ENCODE peak calls at places on chromosomes 3 and 15, in five cellular contexts. I is T-helper 9 cell; O is hepatocyte; S is left ventricle myocardium superior; A is stimulated activated CD8-positive, alpha-beta memory T cell treated with anti-CD3 and anti-CD28 coated beads, Interleukin-2, amount 100 ng/mL, for 48 hours. R is an unnamed sample.

GRCh38 chr15:75200765-75201608 is 695 bp upstream of the C15orf39 start:
- DNase-seq in I (peak), O (peak), S (peak), A (peak), R (peak)

GRCh38 chr3:46496745-46497555 is 826 bp upstream of the RTP3 start:
- DNase-seq in I (peak), O (no peak), S (no peak), A (peak), R (no peak)

GRCh38 chr3:8443829-8444791 is 57.5 kb upstream of the LMCD1 start:
- DNase-seq in I (no peak), O (peak), S (peak), A (no peak), R (peak)

GRCh38 chr3:113575191-113575590 is 42.8 kb downstream of the SIDT1 start:
- DNase-seq in I (no peak), O (no peak), S (no peak), A (no peak), R (peak)

GRCh38 chr3:197949767-197950660 is at the start of gene RPL35A:
- DNase-seq in I (peak), O (peak), S (peak), A (peak), R (peak)

GRCh38 chr15:45703670-45704328 is 69.0 kb downstream of the SQOR start:
- DNase-seq in I (no peak), O (peak), S (no peak), A (no peak), R (no peak)

GRCh38 chr3:176995946-176996345 is 201.3 kb downstream of the TBL1XR1 start:
- DNase-seq in I (no peak), O (no peak), S (no peak), A (no peak), R (no peak)

GRCh38 chr3:156304406-156304805 is 184.0 kb downstream of the KCNAB1 start:
- DNase-seq in I (no peak), O (no peak), S (no peak), A (no peak), R (no peak)

GRCh38 chr3:177463863-177464262 is 266.6 kb upstream of the TBL1XR1 start:
- DNase-seq in I (no peak), O (no peak), S (no peak), A (no peak), R (no peak)

GRCh38 chr15:81292516-81293001 is 31.4 kb downstream of the STARD5 start:
- DNase-seq in I (peak), O (no peak), S (no peak), A (no peak), R (no peak)

GRCh38 chr15:26888761-26889160 is 21.9 kb downstream of the GABRA5 start:
- DNase-seq in I (no peak), O (no peak), S (no peak), A (no peak), R (no peak)

GRCh38 chr15:68363353-68363752 is 68.6 kb downstream of the ITGA11 start:
- DNase-seq in I (no peak), O (no peak), S (no peak), A (no peak), R (no peak)

GRCh38 chr15:98776607-98777281 is 128.4 kb downstream of the IGF1R start:
- DNase-seq in I (no peak), O (peak), S (peak), A (peak), R (peak)

GRCh38 chr15:28191832-28192231 is 92.7 kb upstream of the OCA2 start:
- DNase-seq in I (no peak), O (peak), S (peak), A (no peak), R (no peak)

GRCh38 chr15:51170882-51171577 is 76.3 kb upstream of the TNFAIP8L3 start:
- DNase-seq in I (no peak), O (no peak), S (no peak), A (no peak), R (no peak)

GRCh38 chr3:87437765-87438164 is 161.4 kb upstream of the POU1F1 start:
- DNase-seq in I (no peak), O (no peak), S (no peak), A (no peak), R (no peak)

GRCh38 chr3:186929676-186930075 is 650 bp upstream of the ST6GAL1 start:
- DNase-seq in I (no peak), O (no peak), S (no peak), A (no peak), R (no peak)

GRCh38 chr3:134840459-134840858 is 45.4 kb downstream of the EPHB1 start:
- DNase-seq in I (no peak), O (no peak), S (no peak), A (no peak), R (peak)

GRCh38 chr3:129553171-129553570 is 10.2 kb downstream of the H1-8 start:
- DNase-seq in I (no peak), O (no peak), S (no peak), A (no peak), R (no peak)

GRCh38 chr15:81758789-81759188 is 287.0 kb downstream of the MEX3B start:
- DNase-seq in I (no peak), O (no peak), S (no peak), A (no peak), R (peak)

GRCh38 chr3:95705786-95706418 is 1108.5 kb upstream of the EPHA6 start:
- DNase-seq in I (no peak), O (no peak), S (no peak), A (no peak), R (no peak)

GRCh38 chr15:70476441-70476840 is 286.9 kb downstream of the UACA start:
- DNase-seq in I (no peak), O (no peak), S (no peak), A (no peak), R (no peak)

GRCh38 chr3:14773281-14773680 is 45.5 kb upstream of the FGD5 start:
- DNase-seq in I (no peak), O (no peak), S (no peak), A (no peak), R (no peak)

GRCh38 chr3:63993653-63994079 is 29.6 kb downstream of the PSMD6 start:
- DNase-seq in I (peak), O (peak), S (peak), A (peak), R (peak)

GRCh38 chr3:163043074-163043473 is 1546.5 kb downstream of the OTOL1 start:
- DNase-seq in I (no peak), O (no peak), S (no peak), A (no peak), R (no peak)

GRCh38 chr3:171838218-171838720 is 4.9 kb upstream of the TMEM212 start:
- DNase-seq in I (no peak), O (no peak), S (peak), A (no peak), R (no peak)

GRCh38 chr15:48865387-48866079 is 12.4 kb upstream of the EID1 start:
- DNase-seq in I (no peak), O (peak), S (no peak), A (no peak), R (no peak)

GRCh38 chr3:185797993-185798830 is 26.6 kb downstream of the IGF2BP2 start:
- DNase-seq in I (no peak), O (no peak), S (no peak), A (no peak), R (no peak)

GRCh38 chr3:127524300-127524896 is 66.1 kb downstream of the TPRA1 start:
- DNase-seq in I (no peak), O (no peak), S (no peak), A (no peak), R (peak)

GRCh38 chr3:169659096-169659521 is 4.4 kb downstream of the MECOM start:
- DNase-seq in I (no peak), O (no peak), S (peak), A (no peak), R (no peak)

GRCh38 chr3:52469001-52469400 is 13.6 kb downstream of the NISCH start:
- DNase-seq in I (no peak), O (no peak), S (no peak), A (no peak), R (no peak)